ENCODE peak calls at places on chromosome X, in four cellular contexts. N is activated CD4-positive, CD25-positive, alpha-beta regulatory T cell treated with anti-CD3 and anti-CD28 coated beads, Interleukin-2, amount 50 U/mL, for 72 hours; U is stimulated activated naive CD8-positive, alpha-beta T cell treated with anti-CD3 and anti-CD28 coated beads, Interleukin-15, Interleukin-2, amounts not matched to agents 100 U/mL and 50 U/mL, for 24 hours; S is head of caudate nucleus. D is an unnamed sample.

GRCh38 chrX:153925387-153925738 is 701 bp downstream of the ARHGAP4 start:
- DNase-seq in U (no peak), N (no peak), S (no peak), D (no peak)

GRCh38 chrX:24242649-24243556 is 71.0 kb downstream of the SUPT20HL2 start:
- DNase-seq in U (no peak), N (no peak), S (peak), D (no peak)

GRCh38 chrX:63652086-63652775 is 132.8 kb downstream of the ARHGEF9 start:
- DNase-seq in U (no peak), S (no peak), N (no peak), D (no peak)

GRCh38 chrX:32530802-32531403 is 680.4 kb downstream of the DMD start:
- DNase-seq in N (no peak), S (no peak), U (peak), D (no peak)

GRCh38 chrX:74656079-74656745 is 41.8 kb upstream of the RLIM start:
- DNase-seq in U (no peak), S (no peak), N (no peak), D (no peak)

GRCh38 chrX:72366746-72367145 is 61.0 kb upstream of the CITED1 start:
- DNase-seq in N (no peak), S (no peak), U (no peak), D (no peak)

GRCh38 chrX:112512509-112512908 is 167.2 kb downstream of the LHFPL1 start:
- DNase-seq in U (no peak), N (no peak), S (no peak), D (no peak)

GRCh38 chrX:55486736-55487135 is 2.9 kb downstream of the USP51 start:
- DNase-seq in S (peak), N (no peak), U (no peak), D (no peak)

GRCh38 chrX:13662537-13662841 is 9.5 kb downstream of the TCEANC start:
- DNase-seq in S (no peak), N (no peak), U (no peak), D (no peak)

GRCh38 chrX:46865281-46865680 is 28.4 kb downstream of the RP2 start:
- DNase-seq in U (no peak), S (no peak), N (no peak), D (no peak)

GRCh38 chrX:100928660-100929613 is at the start of gene XKRX:
- DNase-seq in N (peak), S (peak), U (peak), D (peak)

GRCh38 chrX:39724544-39724943 is 373.2 kb downstream of the BCOR start:
- DNase-seq in U (no peak), S (no peak), N (no peak), D (no peak)

GRCh38 chrX:48165246-48165645 is 31.3 kb downstream of the SSX5 start:
- DNase-seq in S (no peak), N (no peak), U (no peak), D (no peak)

GRCh38 chrX:103063918-103064434 is at the start of gene BEX1:
- DNase-seq in U (peak), N (no peak), S (peak), D (no peak)

GRCh38 chrX:154517101-154517781 is 1.2 kb upstream of the FAM3A start:
- DNase-seq in U (no peak), N (no peak), S (no peak), D (no peak)

GRCh38 chrX:105331244-105331643 is 110.8 kb upstream of the TEX13A start:
- DNase-seq in S (no peak), N (no peak), U (no peak), D (no peak)

GRCh38 chrX:69100478-69100877 is 64.8 kb downstream of the PJA1 start:
- DNase-seq in N (no peak), S (no peak), U (no peak), D (no peak)

GRCh38 chrX:16552546-16552945 is 97.4 kb upstream of the S100G start:
- DNase-seq in N (no peak), U (no peak), S (no peak), D (no peak)